ENCODE peak calls at places on chromosomes 11 and 22, in seven cellular contexts. K is GM23338, P is Peyer's patch, U is transverse colon, M is heart left ventricle, T is left ventricle myocardium inferior, S is astrocyte. Q is an unnamed sample. For H3K27me3, the result is how much of the 10 kb centered on the place peaks cover.

GRCh38 chr11:11605821-11606450 is 15.9 kb downstream of the GALNT18 start:
- DNase-seq in M (no peak), S (no peak), T (no peak), P (no peak), K (no peak), U (no peak), Q (no peak)

GRCh38 chr11:9250139-9250582 is 15.0 kb downstream of the DENND5A start:
- DNase-seq in U (no peak), P (no peak), S (peak), T (no peak), M (no peak), K (no peak), Q (no peak)

GRCh38 chr11:77821349-77821851 is 456 bp downstream of the AAMDC start:
- DNase-seq in P (peak), M (peak), U (peak), T (peak), S (peak), K (peak), Q (no peak)

GRCh38 chr11:1167751-1168231 is 10.0 kb downstream of the MUC5AC start:
- DNase-seq in P (peak), T (no peak), S (no peak), U (no peak), K (no peak), M (peak), Q (no peak)

GRCh38 chr11:56624661-56625110 is 10.0 kb upstream of the OR5M1 start:
- DNase-seq in U (no peak), S (peak), T (no peak), M (no peak), K (peak), P (no peak), Q (peak)

GRCh38 chr11:2810401-2811205 is 75.0 kb downstream of the CDKN1C start:
- DNase-seq in U (no peak), T (peak), P (peak), S (no peak), M (no peak), K (no peak), Q (no peak)

GRCh38 chr11:64998690-64999431 is 2.1 kb upstream of the BATF2 start:
- DNase-seq in S (no peak), T (no peak), K (no peak), U (peak), P (peak), M (no peak), Q (no peak)

GRCh38 chr22:22397292-22397870 is 111.2 kb downstream of the ZNF280B start:
- DNase-seq in U (no peak), P (no peak), S (peak), T (peak), M (no peak), K (peak), Q (peak)

GRCh38 chr11:8040261-8040920 is 40.6 kb upstream of the TUB start:
- DNase-seq in T (no peak), K (no peak), M (no peak), P (no peak), U (no peak), S (no peak), Q (no peak)

GRCh38 chr11:8959546-8960166 is 4.6 kb downstream of the TMEM9B start:
- DNase-seq in T (no peak), S (peak), K (peak), M (peak), U (peak), P (no peak), Q (peak)

GRCh38 chr11:46557684-46558151 is 36.1 kb downstream of the AMBRA1 start:
- DNase-seq in K (no peak), M (no peak), T (no peak), P (no peak), S (peak), U (no peak), Q (no peak)

GRCh38 chr11:128216198-128216597 is 371.2 kb downstream of the ETS1 start:
- DNase-seq in T (no peak), U (no peak), S (no peak), P (no peak), M (no peak), K (no peak), Q (no peak)

GRCh38 chr22:22431271-22432220 is 77.0 kb downstream of the ZNF280B start:
- DNase-seq in K (peak), U (peak), M (peak), P (no peak), T (peak), S (peak), Q (peak)

GRCh38 chr11:59818572-59818971 is 8.0 kb upstream of the MRPL16 start:
- DNase-seq in K (no peak), P (no peak), S (no peak), U (no peak), T (no peak), M (no peak), Q (no peak)

GRCh38 chr11:47507016-47507631 is 45.8 kb downstream of the CELF1 start:
- DNase-seq in K (no peak), U (no peak), M (no peak), P (no peak), T (no peak), S (no peak), Q (no peak)

GRCh38 chr11:96614101-96614500 is 224.3 kb downstream of the JRKL start:
- DNase-seq in S (no peak), T (no peak), K (no peak), M (no peak), P (no peak), U (no peak), Q (no peak)

GRCh38 chr11:118180300-118180703 is 3.9 kb upstream of the SCN2B start:
- DNase-seq in M (peak), T (peak), S (peak), P (no peak), U (peak), K (peak), Q (no peak)

GRCh38 chr22:38199826-38200559 is 1.8 kb upstream of the MAFF start:
- DNase-seq in P (no peak), M (no peak), T (no peak), K (no peak), U (no peak), S (no peak), Q (no peak)

GRCh38 chr11:124195419-124195734 is 12.2 kb downstream of the OR10D3 start:
- DNase-seq in U (no peak), T (no peak), M (no peak), S (no peak), K (no peak), P (no peak), Q (no peak)

GRCh38 chr22:50198624-50199017 is 2.2 kb upstream of the SELENOO start:
- DNase-seq in U (no peak), M (no peak), P (no peak), K (no peak), T (no peak), S (no peak), Q (no peak)

GRCh38 chr22:50200333-50201190 is at the start of gene SELENOO:
- DNase-seq in T (peak), P (peak), S (peak), U (peak), K (peak), M (peak), Q (no peak)

GRCh38 chr22:50197856-50198623 is 2.8 kb upstream of the SELENOO start:
- DNase-seq in T (no peak), S (no peak), M (no peak), K (no peak), P (no peak), U (no peak), Q (no peak)

GRCh38 chr22:50199836-50200332 is 927 bp upstream of the SELENOO start:
- DNase-seq in T (no peak), M (no peak), K (peak), S (no peak), P (no peak), U (no peak), Q (no peak)

GRCh38 chr22:50199251-50199721 is 1.5 kb upstream of the SELENOO start:
- DNase-seq in K (no peak), S (no peak), T (no peak), M (no peak), U (no peak), P (no peak), Q (no peak)
- H3K4me3 ChIP-seq in K (peak), S (no peak), T (peak), M (no peak), U (no peak), P (no peak), Q (no peak)

GRCh38 chr22:42615092-42615859 is 593 bp upstream of the POLDIP3 start:
- DNase-seq in S (peak), T (peak), U (peak), P (peak), M (peak), K (peak), Q (peak)

GRCh38 chr22:42612336-42612735 is 2.3 kb downstream of the POLDIP3 start:
- DNase-seq in P (no peak), M (no peak), T (no peak), K (no peak), U (no peak), S (no peak), Q (no peak)

GRCh38 chr22:42617155-42617983 is 2.7 kb upstream of the POLDIP3 start:
- DNase-seq in T (no peak), K (peak), S (no peak), U (no peak), P (no peak), M (no peak), Q (no peak)

GRCh38 chr22:42613869-42614268 is 814 bp downstream of the POLDIP3 start:
- DNase-seq in T (no peak), K (no peak), P (no peak), S (peak), M (no peak), U (no peak), Q (no peak)

DNA sequence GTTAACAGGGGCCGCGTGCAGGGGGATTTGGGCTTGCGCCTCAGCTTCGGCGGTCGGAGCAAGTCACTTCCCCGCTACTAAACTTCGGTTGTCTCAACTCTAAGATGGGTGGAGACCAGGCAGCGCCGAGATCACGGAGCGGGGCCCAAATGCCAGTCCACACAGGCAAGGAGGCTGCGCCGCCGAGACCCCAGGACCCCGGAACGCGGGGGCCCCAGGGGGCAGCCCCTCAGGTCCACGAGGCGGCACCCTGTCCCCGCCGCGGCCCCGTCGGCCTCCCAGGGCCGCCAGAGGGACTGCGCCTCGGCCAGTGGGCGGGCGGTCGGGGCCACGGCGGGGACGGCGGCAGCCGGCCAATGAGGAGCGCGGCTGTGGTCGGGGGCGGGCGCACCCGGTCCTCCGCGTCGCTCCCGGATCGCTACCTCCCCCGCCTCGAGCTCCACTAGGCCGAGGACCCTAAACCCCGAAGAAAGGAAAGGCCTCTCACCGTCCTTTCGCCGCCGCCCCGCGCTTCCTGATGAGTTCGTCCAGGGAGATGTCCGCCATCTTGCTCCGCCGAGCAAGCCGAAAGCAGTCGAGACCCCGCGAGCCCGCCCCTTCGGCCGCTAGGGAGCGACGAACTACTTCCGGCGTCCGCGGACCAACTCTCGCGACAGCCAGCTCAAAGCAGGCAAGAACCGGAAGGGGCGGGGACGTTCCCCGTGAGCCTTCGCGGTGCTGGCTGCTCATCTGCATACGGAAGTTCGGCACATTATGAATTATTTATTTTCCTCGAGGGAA is at the start of gene POLDIP3:
- DNase-seq in U (peak), S (peak), T (peak), P (peak), M (peak), K (peak), Q (peak)
- TF ChIP-seq CTCF in U (peak), S (no peak), T (peak), P (no peak), M (peak), K (peak), Q (peak)

DNA sequence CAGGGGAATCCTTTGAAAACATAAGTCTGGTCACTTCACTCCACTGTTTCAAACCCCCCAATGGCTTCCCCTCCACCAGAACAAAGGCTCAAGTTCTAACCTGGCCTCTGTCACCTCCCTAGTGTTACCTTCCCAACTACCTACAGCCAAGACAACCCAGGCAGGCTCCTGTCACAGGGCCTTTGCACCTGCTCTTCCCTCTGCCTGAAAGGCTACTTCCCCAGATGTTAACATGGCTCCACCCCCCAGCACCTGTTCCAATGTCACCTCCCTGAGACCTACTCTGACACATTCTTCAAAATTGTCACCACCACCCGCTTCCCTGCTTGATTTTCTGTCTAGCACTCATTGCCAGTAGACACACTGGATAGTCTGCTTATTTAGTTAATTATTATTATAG is 152.7 kb downstream of the CHST1 start:
- DNase-seq in S (no peak), U (no peak), T (no peak), M (no peak), K (no peak), P (no peak), Q (no peak)
- H3K27me3 ChIP-seq in S (under half), U (under half), T (under half), M (under half), K (under half), P (under half), Q (under half)

GRCh38 chr22:43530864-43531201 is 119.0 kb downstream of the MPPED1 start:
- DNase-seq in P (no peak), M (no peak), T (no peak), S (no peak), U (no peak), K (peak), Q (no peak)
- H3K4me3 ChIP-seq in P (no peak), M (no peak), T (no peak), S (no peak), U (no peak), K (no peak), Q (no peak)

DNA sequence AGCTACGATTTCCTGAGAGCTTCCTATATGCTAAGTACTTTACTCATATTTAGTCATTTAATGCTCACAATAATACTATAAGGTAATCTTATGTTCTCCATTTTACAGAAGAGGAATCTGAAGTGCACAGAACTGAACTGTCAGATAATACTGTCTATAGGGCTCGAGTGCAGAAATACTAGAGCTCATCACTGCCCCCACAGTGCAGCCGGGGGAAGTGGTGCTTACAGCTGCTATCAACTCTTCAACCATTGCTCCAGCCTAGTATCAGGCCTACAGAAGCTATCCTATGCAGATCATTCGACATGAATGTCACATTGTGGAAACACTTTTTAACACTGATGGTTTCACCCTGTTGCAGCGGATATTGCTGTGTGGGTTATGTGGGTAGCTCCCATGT is 929.9 kb downstream of the NTM start:
- DNase-seq in T (no peak), S (no peak), U (no peak), P (no peak), K (peak), M (no peak), Q (no peak)
- TF ChIP-seq CTCF in T (peak), S (peak), U (no peak), P (no peak), K (peak), M (peak), Q (peak)

GRCh38 chr11:70070736-70071135 is 7.4 kb upstream of the ANO1 start:
- DNase-seq in M (no peak), S (no peak), T (no peak), U (no peak), P (no peak), K (no peak), Q (no peak)

GRCh38 chr11:70073188-70073817 is 4.8 kb upstream of the ANO1 start:
- DNase-seq in M (peak), U (no peak), K (peak), S (peak), T (no peak), P (no peak), Q (no peak)

GRCh38 chr11:70073881-70074371 is 4.2 kb upstream of the ANO1 start:
- DNase-seq in S (peak), M (peak), U (no peak), P (no peak), T (no peak), K (peak), Q (no peak)

GRCh38 chr11:70071996-70072395 is 6.1 kb upstream of the ANO1 start:
- DNase-seq in T (no peak), K (no peak), U (no peak), P (no peak), M (no peak), S (no peak), Q (no peak)

GRCh38 chr11:70072471-70073187 is 5.5 kb upstream of the ANO1 start:
- DNase-seq in P (no peak), K (peak), T (no peak), M (no peak), U (no peak), S (no peak), Q (no peak)
- H3K27me3 ChIP-seq in P (under half), K (under half), T (half or more), M (under half), U (half or more), S (under half), Q (under half)

DNA sequence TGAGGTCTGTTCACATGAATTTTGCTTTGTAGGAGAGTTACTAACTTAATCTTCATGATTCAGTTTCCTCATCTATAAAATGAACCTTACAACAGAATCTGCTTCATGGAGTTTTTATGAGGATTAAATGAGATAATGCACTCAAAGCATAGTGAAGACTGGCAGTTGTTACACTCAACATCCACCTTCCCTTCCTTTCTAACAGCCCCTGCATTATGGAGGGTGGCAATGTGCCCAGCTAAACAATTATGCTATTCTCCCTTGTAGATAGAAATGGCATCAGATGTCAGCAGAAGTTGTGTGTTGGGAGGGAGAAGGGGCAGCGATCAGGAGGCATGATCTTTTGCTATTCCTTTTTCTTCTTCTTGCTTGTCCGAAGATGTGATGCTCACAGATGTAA is 6.5 kb downstream of the POU2AF1 start:
- DNase-seq in U (no peak), M (no peak), S (no peak), P (no peak), K (no peak), T (no peak), Q (no peak)
- H3K4me3 ChIP-seq in U (no peak), M (no peak), S (no peak), P (no peak), K (no peak), T (no peak), Q (no peak)

DNA sequence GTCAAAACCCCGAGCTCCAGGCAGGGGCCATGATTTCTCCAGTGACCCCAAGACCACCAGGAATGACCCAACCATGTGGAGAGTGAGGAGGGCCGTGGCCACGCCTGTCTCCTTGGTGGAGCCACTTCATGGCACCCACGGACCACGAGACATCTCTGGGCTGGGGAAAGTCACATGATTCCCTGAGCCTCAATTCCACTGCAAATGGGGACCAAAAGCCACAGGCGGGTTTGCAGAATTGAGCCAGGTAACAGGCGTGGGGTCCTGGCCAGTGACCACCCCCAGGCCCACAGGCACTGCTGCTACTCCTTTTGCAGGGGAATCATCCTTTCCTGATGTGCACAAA is 178.9 kb downstream of the CTTN start:
- DNase-seq in K (no peak), P (no peak), T (no peak), M (peak), S (no peak), U (no peak), Q (no peak)
- TF ChIP-seq CTCF in K (no peak), P (no peak), T (no peak), M (no peak), S (no peak), U (no peak), Q (no peak)

GRCh38 chr22:21082248-21082647 is 36.5 kb downstream of the LRRC74B start:
- DNase-seq in M (no peak), T (no peak), P (no peak), K (no peak), U (no peak), S (peak), Q (no peak)

GRCh38 chr22:21092797-21093554 is 47.2 kb downstream of the LRRC74B start:
- DNase-seq in T (no peak), P (no peak), U (no peak), K (no peak), S (no peak), M (no peak), Q (no peak)

GRCh38 chr22:21087119-21087518 is 41.4 kb downstream of the LRRC74B start:
- DNase-seq in P (no peak), K (no peak), S (no peak), U (no peak), T (no peak), M (no peak), Q (no peak)
- H3K27me3 ChIP-seq in P (under half), K (under half), S (under half), U (under half), T (under half), M (under half), Q (under half)

DNA sequence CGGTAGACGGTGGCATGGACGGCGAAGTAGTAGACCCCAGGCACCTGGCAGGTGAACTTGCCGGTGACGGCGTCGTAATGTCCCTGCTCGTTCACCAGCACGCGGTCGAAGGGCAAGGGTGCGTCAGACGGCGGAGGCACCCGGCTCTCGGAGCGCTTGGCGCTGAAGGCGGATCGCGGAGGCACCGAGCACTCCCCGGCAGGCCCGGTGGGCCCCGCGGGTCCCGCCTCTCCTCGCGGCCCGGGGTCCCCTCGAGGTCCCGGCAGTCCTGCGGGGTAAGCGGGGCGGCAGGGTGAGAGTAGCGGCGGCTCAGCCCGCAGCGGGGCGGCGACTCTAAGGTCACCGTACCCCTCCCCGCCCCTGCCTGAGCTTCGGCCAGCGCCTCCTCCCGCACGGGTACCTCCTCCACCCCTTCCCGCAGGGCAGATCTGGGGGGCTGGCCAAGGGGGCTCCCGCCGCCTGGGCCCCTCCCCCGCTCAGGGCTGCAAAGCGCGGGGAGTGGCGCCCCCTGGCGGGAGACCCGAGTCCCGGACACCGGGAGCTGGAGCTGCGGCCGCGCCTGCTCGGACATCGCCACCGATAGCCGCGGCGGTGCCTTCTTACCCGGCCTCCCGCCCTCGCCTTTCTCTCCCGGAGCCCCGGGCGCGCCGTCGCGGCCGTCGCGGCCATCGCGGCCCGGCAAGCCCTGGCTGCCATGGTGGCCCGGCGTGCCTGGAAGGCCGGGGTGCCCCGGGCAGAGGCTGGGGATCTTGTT is 925 bp downstream of the C1QTNF5 start:
- DNase-seq in K (peak), U (peak), S (no peak), T (peak), M (peak), P (peak), Q (no peak)
- H3K4me3 ChIP-seq in K (peak), U (peak), S (peak), T (peak), M (peak), P (peak), Q (peak)